ENCODE peak calls at places on chromosomes 1 and 21, in nine cellular contexts. One of them, this sample, is unnamed.

GRCh38 chr21:27795418-27795817 is 828.5 kb upstream of the ADAMTS5 start:
- DNase-seq in RWPE1: no peak
- DNase-seq in psoas muscle: no peak
- DNase-seq in HCT116: no peak
- DNase-seq in neural crest cell: no peak
- DNase-seq in BJ: no peak
- DNase-seq in Calu3: no peak
- DNase-seq in fibroblast of lung: peak; percentile 8
- DNase-seq in heart right ventricle: no peak
- DNase-seq in this sample: no peak

GRCh38 chr21:36320421-36321324 is 676 bp downstream of the MORC3 start:
- DNase-seq in fibroblast of lung: peak; percentile 73
- DNase-seq in RWPE1: peak; percentile 75
- DNase-seq in heart right ventricle: peak; percentile 74
- DNase-seq in neural crest cell: peak; percentile 64
- DNase-seq in HCT116: peak; percentile 28
- DNase-seq in psoas muscle: peak; percentile 71
- DNase-seq in BJ: no peak
- DNase-seq in Calu3: peak; percentile 59
- DNase-seq in this sample: peak; percentile 74

GRCh38 chr21:44039828-44040227 is 27.7 kb downstream of the TRAPPC10 start:
- DNase-seq in BJ: no peak
- DNase-seq in heart right ventricle: no peak
- DNase-seq in Calu3: no peak
- DNase-seq in RWPE1: no peak
- DNase-seq in psoas muscle: no peak
- DNase-seq in fibroblast of lung: no peak
- DNase-seq in neural crest cell: no peak
- DNase-seq in HCT116: no peak
- DNase-seq in this sample: no peak

GRCh38 chr1:180814258-180814657 is 98.4 kb upstream of the KIAA1614 start:
- DNase-seq in RWPE1: no peak
- DNase-seq in fibroblast of lung: no peak
- DNase-seq in neural crest cell: no peak
- DNase-seq in heart right ventricle: no peak
- DNase-seq in psoas muscle: no peak
- DNase-seq in HCT116: no peak
- DNase-seq in Calu3: no peak
- DNase-seq in BJ: no peak
- DNase-seq in this sample: no peak

GRCh38 chr21:28617300-28617699 is 375.4 kb downstream of the LTN1 start:
- DNase-seq in psoas muscle: no peak
- DNase-seq in RWPE1: no peak
- DNase-seq in fibroblast of lung: no peak
- DNase-seq in heart right ventricle: no peak
- DNase-seq in Calu3: no peak
- DNase-seq in neural crest cell: no peak
- DNase-seq in HCT116: no peak
- DNase-seq in BJ: no peak
- DNase-seq in this sample: no peak

GRCh38 chr1:204241914-204242313 is 28.1 kb upstream of the GOLT1A start:
- DNase-seq in HCT116: no peak
- DNase-seq in neural crest cell: no peak
- DNase-seq in Calu3: no peak
- DNase-seq in fibroblast of lung: no peak
- DNase-seq in BJ: no peak
- DNase-seq in heart right ventricle: no peak
- DNase-seq in RWPE1: no peak
- DNase-seq in psoas muscle: no peak
- DNase-seq in this sample: no peak

GRCh38 chr21:26769613-26770188 is 75.5 kb downstream of the ADAMTS1 start:
- DNase-seq in neural crest cell: no peak
- DNase-seq in Calu3: peak; percentile 14
- DNase-seq in HCT116: no peak
- DNase-seq in RWPE1: peak; percentile 18
- DNase-seq in fibroblast of lung: peak; percentile 11
- DNase-seq in psoas muscle: no peak
- DNase-seq in BJ: no peak
- DNase-seq in heart right ventricle: no peak
- DNase-seq in this sample: peak; percentile 6

GRCh38 chr1:20138961-20139550 is at the start of gene PLA2G2F:
- DNase-seq in fibroblast of lung: no peak
- DNase-seq in RWPE1: no peak
- DNase-seq in neural crest cell: no peak
- DNase-seq in HCT116: no peak
- DNase-seq in Calu3: no peak
- DNase-seq in heart right ventricle: no peak
- DNase-seq in psoas muscle: no peak
- DNase-seq in BJ: no peak
- DNase-seq in this sample: no peak

GRCh38 chr1:228349701-228350171 is 56.9 kb downstream of the TRIM11 start:
- DNase-seq in heart right ventricle: peak; percentile 9
- DNase-seq in Calu3: no peak
- DNase-seq in psoas muscle: peak; percentile 14
- DNase-seq in fibroblast of lung: no peak
- DNase-seq in RWPE1: no peak
- DNase-seq in BJ: no peak
- DNase-seq in HCT116: no peak
- DNase-seq in neural crest cell: no peak
- DNase-seq in this sample: no peak

GRCh38 chr21:42461881-42462877 is 33.8 kb downstream of the RSPH1 start:
- DNase-seq in fibroblast of lung: no peak
- DNase-seq in HCT116: no peak
- DNase-seq in psoas muscle: no peak
- DNase-seq in RWPE1: no peak
- DNase-seq in BJ: no peak
- DNase-seq in heart right ventricle: no peak
- DNase-seq in Calu3: peak; percentile 49
- DNase-seq in neural crest cell: no peak
- DNase-seq in this sample: no peak

GRCh38 chr1:155039308-155039669 is 5.7 kb downstream of the DCST1 start:
- DNase-seq in heart right ventricle: no peak
- DNase-seq in fibroblast of lung: no peak
- DNase-seq in Calu3: no peak
- DNase-seq in neural crest cell: no peak
- DNase-seq in HCT116: no peak
- DNase-seq in BJ: no peak
- DNase-seq in psoas muscle: no peak
- DNase-seq in RWPE1: no peak
- DNase-seq in this sample: no peak

GRCh38 chr21:14879458-14879857 is 185.3 kb downstream of the NRIP1 start:
- DNase-seq in neural crest cell: no peak
- DNase-seq in HCT116: no peak
- DNase-seq in fibroblast of lung: no peak
- DNase-seq in psoas muscle: no peak
- DNase-seq in BJ: no peak
- DNase-seq in RWPE1: no peak
- DNase-seq in heart right ventricle: no peak
- DNase-seq in Calu3: no peak
- DNase-seq in this sample: no peak

GRCh38 chr1:100277866-100278265 is 11.8 kb downstream of the RTCA start:
- DNase-seq in BJ: no peak
- DNase-seq in RWPE1: no peak
- DNase-seq in Calu3: peak; percentile 22
- DNase-seq in heart right ventricle: no peak
- DNase-seq in fibroblast of lung: no peak
- DNase-seq in neural crest cell: no peak
- DNase-seq in psoas muscle: no peak
- DNase-seq in HCT116: no peak
- DNase-seq in this sample: no peak

GRCh38 chr1:85992756-85993155 is 163.8 kb downstream of the COL24A1 start:
- DNase-seq in fibroblast of lung: peak; percentile 67
- DNase-seq in heart right ventricle: no peak
- DNase-seq in psoas muscle: no peak
- DNase-seq in Calu3: no peak
- DNase-seq in neural crest cell: no peak
- DNase-seq in HCT116: no peak
- DNase-seq in BJ: peak; percentile 74
- DNase-seq in RWPE1: no peak
- DNase-seq in this sample: no peak

GRCh38 chr1:97849350-97850339 is 71.2 kb downstream of the DPYD start:
- DNase-seq in neural crest cell: no peak
- DNase-seq in BJ: peak; percentile 71
- DNase-seq in HCT116: no peak
- DNase-seq in fibroblast of lung: peak; percentile 89
- DNase-seq in RWPE1: peak; percentile 78
- DNase-seq in heart right ventricle: no peak
- DNase-seq in psoas muscle: no peak
- DNase-seq in Calu3: no peak
- DNase-seq in this sample: no peak

GRCh38 chr1:31752258-31752657 is 11.9 kb downstream of the ADGRB2 start:
- DNase-seq in psoas muscle: no peak
- DNase-seq in HCT116: no peak
- DNase-seq in BJ: no peak
- DNase-seq in neural crest cell: no peak
- DNase-seq in fibroblast of lung: no peak
- DNase-seq in RWPE1: no peak
- DNase-seq in Calu3: no peak
- DNase-seq in heart right ventricle: no peak
- DNase-seq in this sample: no peak

GRCh38 chr21:20946701-20947100 is 51.5 kb upstream of the NCAM2 start:
- DNase-seq in RWPE1: no peak
- DNase-seq in neural crest cell: no peak
- DNase-seq in heart right ventricle: no peak
- DNase-seq in HCT116: no peak
- DNase-seq in Calu3: no peak
- DNase-seq in BJ: no peak
- DNase-seq in fibroblast of lung: no peak
- DNase-seq in psoas muscle: no peak
- DNase-seq in this sample: no peak

GRCh38 chr1:41666991-41667631 is 182.6 kb upstream of the EDN2 start:
- DNase-seq in RWPE1: no peak
- DNase-seq in Calu3: peak; percentile 50
- DNase-seq in heart right ventricle: no peak
- DNase-seq in BJ: no peak
- DNase-seq in fibroblast of lung: peak; percentile 45
- DNase-seq in neural crest cell: no peak
- DNase-seq in HCT116: no peak
- DNase-seq in psoas muscle: no peak
- DNase-seq in this sample: no peak

GRCh38 chr1:205360166-205360565 is 3.4 kb upstream of the KLHDC8A start:
- DNase-seq in psoas muscle: no peak
- DNase-seq in Calu3: no peak
- DNase-seq in BJ: no peak
- DNase-seq in neural crest cell: no peak
- DNase-seq in heart right ventricle: no peak
- DNase-seq in HCT116: no peak
- DNase-seq in fibroblast of lung: no peak
- DNase-seq in RWPE1: no peak
- DNase-seq in this sample: no peak

GRCh38 chr1:227396539-227397355 is 78.5 kb upstream of the CDC42BPA start:
- DNase-seq in fibroblast of lung: peak; percentile 44
- DNase-seq in psoas muscle: no peak
- DNase-seq in BJ: no peak
- DNase-seq in neural crest cell: no peak
- DNase-seq in Calu3: peak; percentile 12
- DNase-seq in RWPE1: no peak
- DNase-seq in heart right ventricle: no peak
- DNase-seq in HCT116: peak; percentile 69
- DNase-seq in this sample: no peak

GRCh38 chr1:101236546-101237228 is at the start of gene S1PR1:
- DNase-seq in psoas muscle: peak; percentile 67
- DNase-seq in HCT116: no peak
- DNase-seq in RWPE1: peak; percentile 25
- DNase-seq in fibroblast of lung: peak; percentile 63
- DNase-seq in Calu3: no peak
- DNase-seq in neural crest cell: peak; percentile 69
- DNase-seq in heart right ventricle: peak; percentile 83
- DNase-seq in BJ: no peak
- DNase-seq in this sample: peak; percentile 78

GRCh38 chr1:40449684-40450490 is at the start of gene ZFP69B:
- DNase-seq in RWPE1: peak; percentile 92
- DNase-seq in neural crest cell: peak; percentile 96
- DNase-seq in Calu3: peak; percentile 96
- DNase-seq in BJ: peak; percentile 43
- DNase-seq in HCT116: no peak
- DNase-seq in fibroblast of lung: peak; percentile 91
- DNase-seq in psoas muscle: peak; percentile 94
- DNase-seq in heart right ventricle: peak; percentile 95
- DNase-seq in this sample: peak; percentile 97
- TF ChIP-seq CTCF in RWPE1: no peak
- TF ChIP-seq CTCF in neural crest cell: no peak
- TF ChIP-seq CTCF in Calu3: no peak
- TF ChIP-seq CTCF in BJ: no peak
- TF ChIP-seq CTCF in HCT116: no peak
- TF ChIP-seq CTCF in fibroblast of lung: no peak
- TF ChIP-seq CTCF in psoas muscle: no peak
- TF ChIP-seq CTCF in heart right ventricle: no peak
- TF ChIP-seq CTCF in this sample: no peak

GRCh38 chr1:57377731-57378139 is 46.1 kb downstream of the DAB1 start:
- DNase-seq in HCT116: no peak
- DNase-seq in BJ: no peak
- DNase-seq in RWPE1: no peak
- DNase-seq in neural crest cell: no peak
- DNase-seq in fibroblast of lung: no peak
- DNase-seq in psoas muscle: no peak
- DNase-seq in Calu3: no peak
- DNase-seq in heart right ventricle: no peak
- DNase-seq in this sample: no peak
- TF ChIP-seq CTCF in HCT116: no peak
- TF ChIP-seq CTCF in BJ: no peak
- TF ChIP-seq CTCF in RWPE1: no peak
- TF ChIP-seq CTCF in neural crest cell: no peak
- TF ChIP-seq CTCF in fibroblast of lung: no peak
- TF ChIP-seq CTCF in psoas muscle: no peak
- TF ChIP-seq CTCF in Calu3: no peak
- TF ChIP-seq CTCF in heart right ventricle: no peak
- TF ChIP-seq CTCF in this sample: no peak

GRCh38 chr1:9428601-9429368 is 110.5 kb upstream of the SLC25A33 start:
- DNase-seq in neural crest cell: peak; percentile 97
- DNase-seq in BJ: peak; percentile 95
- DNase-seq in psoas muscle: peak; percentile 98
- DNase-seq in fibroblast of lung: peak; percentile 99
- DNase-seq in heart right ventricle: peak; percentile 99
- DNase-seq in RWPE1: peak; percentile 98
- DNase-seq in Calu3: peak; percentile 97
- DNase-seq in HCT116: peak; percentile 99
- DNase-seq in this sample: peak; percentile 99
- TF ChIP-seq CTCF in neural crest cell: peak; percentile 26
- TF ChIP-seq CTCF in BJ: peak; percentile 25
- TF ChIP-seq CTCF in psoas muscle: no peak
- TF ChIP-seq CTCF in fibroblast of lung: no peak
- TF ChIP-seq CTCF in heart right ventricle: no peak
- TF ChIP-seq CTCF in RWPE1: no peak
- TF ChIP-seq CTCF in Calu3: no peak
- TF ChIP-seq CTCF in HCT116: no peak
- TF ChIP-seq CTCF in this sample: no peak

DNA sequence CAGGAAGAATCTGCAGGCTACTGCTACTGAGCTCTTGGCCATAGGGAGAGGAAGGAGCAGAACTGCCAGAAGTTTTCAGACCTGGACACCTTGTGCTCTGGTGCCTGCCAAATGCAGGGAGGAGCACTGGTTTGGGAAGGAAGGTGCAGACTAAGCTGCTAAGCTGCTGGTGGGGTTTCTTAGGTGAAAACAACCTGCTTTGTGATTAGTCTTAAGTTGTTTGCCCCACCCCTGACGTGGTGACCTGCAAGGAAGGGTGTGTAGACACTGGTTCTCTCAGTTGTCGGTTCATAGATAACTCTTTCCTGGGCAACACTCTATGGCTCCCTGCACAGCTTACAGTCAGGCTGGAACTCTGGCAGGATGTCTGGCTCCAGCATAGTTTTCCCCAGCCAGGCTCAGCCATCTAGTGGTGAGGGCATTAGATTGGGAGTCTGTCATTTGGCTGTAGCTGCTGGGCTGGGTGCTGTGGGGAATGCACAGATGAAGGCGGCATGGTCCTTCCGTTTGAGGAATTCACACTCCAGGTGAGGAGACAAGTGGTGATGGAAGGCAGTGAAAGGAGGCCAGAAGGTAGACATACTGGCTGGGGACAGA is 10.3 kb upstream of the S100A10 start:
- DNase-seq in fibroblast of lung: no peak
- DNase-seq in Calu3: peak; percentile 46
- DNase-seq in HCT116: no peak
- DNase-seq in psoas muscle: no peak
- DNase-seq in heart right ventricle: no peak
- DNase-seq in BJ: no peak
- DNase-seq in RWPE1: no peak
- DNase-seq in neural crest cell: no peak
- DNase-seq in this sample: no peak
- TF ChIP-seq CTCF in fibroblast of lung: no peak
- TF ChIP-seq CTCF in Calu3: peak; percentile 21
- TF ChIP-seq CTCF in HCT116: peak; percentile 7
- TF ChIP-seq CTCF in psoas muscle: no peak
- TF ChIP-seq CTCF in heart right ventricle: no peak
- TF ChIP-seq CTCF in BJ: peak; percentile 35
- TF ChIP-seq CTCF in RWPE1: no peak
- TF ChIP-seq CTCF in neural crest cell: no peak
- TF ChIP-seq CTCF in this sample: no peak